ENCODE peak calls at places on chromosomes 13 and 19, in six cellular contexts. One of them, this sample, is unnamed.
A peak's percentile ranks its signal among the peaks of the same experiment; 100 is the strongest.

GRCh38 chr13:43698743-43699142 is 88.0 kb downstream of the ENOX1 start:
- DNase-seq in HEK293T: no peak
- DNase-seq in GM03348: peak; percentile 43
- DNase-seq in thoracic aorta: no peak
- DNase-seq in AG10803: peak; percentile 36
- DNase-seq in neural crest cell: no peak
- DNase-seq in this sample: peak; percentile 34

GRCh38 chr19:55099557-55100506 is 17.6 kb downstream of the PPP1R12C start:
- DNase-seq in HEK293T: no peak
- DNase-seq in GM03348: no peak
- DNase-seq in thoracic aorta: no peak
- DNase-seq in AG10803: no peak
- DNase-seq in neural crest cell: no peak
- DNase-seq in this sample: no peak

GRCh38 chr19:48858984-48859710 is 9.3 kb downstream of the PLEKHA4 start:
- DNase-seq in HEK293T: peak; percentile 21
- DNase-seq in GM03348: no peak
- DNase-seq in thoracic aorta: no peak
- DNase-seq in AG10803: no peak
- DNase-seq in neural crest cell: no peak
- DNase-seq in this sample: no peak

GRCh38 chr13:111330211-111330610 is 9.8 kb downstream of the TEX29 start:
- DNase-seq in HEK293T: no peak
- DNase-seq in GM03348: peak; percentile 2
- DNase-seq in thoracic aorta: no peak
- DNase-seq in AG10803: no peak
- DNase-seq in neural crest cell: no peak
- DNase-seq in this sample: no peak

GRCh38 chr19:55650602-55651230 is 2.7 kb downstream of the CCDC106 start:
- DNase-seq in HEK293T: no peak
- DNase-seq in GM03348: no peak
- DNase-seq in thoracic aorta: no peak
- DNase-seq in AG10803: no peak
- DNase-seq in neural crest cell: no peak
- DNase-seq in this sample: no peak

GRCh38 chr19:40576181-40576584 is 490 bp upstream of the SHKBP1 start:
- DNase-seq in HEK293T: peak; percentile 23
- DNase-seq in GM03348: no peak
- DNase-seq in thoracic aorta: no peak
- DNase-seq in AG10803: no peak
- DNase-seq in neural crest cell: no peak
- DNase-seq in this sample: no peak

GRCh38 chr19:17739121-17739875 is 12.0 kb upstream of the FCHO1 start:
- DNase-seq in HEK293T: no peak
- DNase-seq in GM03348: no peak
- DNase-seq in thoracic aorta: no peak
- DNase-seq in AG10803: no peak
- DNase-seq in neural crest cell: no peak
- DNase-seq in this sample: no peak

GRCh38 chr19:16588089-16588823 is 16.0 kb upstream of the SLC35E1 start:
- DNase-seq in HEK293T: no peak
- DNase-seq in GM03348: no peak
- DNase-seq in thoracic aorta: no peak
- DNase-seq in AG10803: no peak
- DNase-seq in neural crest cell: no peak
- DNase-seq in this sample: no peak

GRCh38 chr13:33279898-33280549 is 5.5 kb downstream of the STARD13 start:
- DNase-seq in HEK293T: no peak
- DNase-seq in GM03348: peak; percentile 27
- DNase-seq in thoracic aorta: no peak
- DNase-seq in AG10803: peak; percentile 76
- DNase-seq in neural crest cell: no peak
- DNase-seq in this sample: peak; percentile 96

GRCh38 chr19:46040952-46041500 is at the start of gene IGFL4:
- DNase-seq in HEK293T: peak; percentile 34
- DNase-seq in GM03348: no peak
- DNase-seq in thoracic aorta: no peak
- DNase-seq in AG10803: no peak
- DNase-seq in neural crest cell: no peak
- DNase-seq in this sample: no peak

GRCh38 chr13:40786568-40786996 is 2.8 kb upstream of the SLC25A15 start:
- DNase-seq in HEK293T: no peak
- DNase-seq in GM03348: no peak
- DNase-seq in thoracic aorta: no peak
- DNase-seq in AG10803: no peak
- DNase-seq in neural crest cell: no peak
- DNase-seq in this sample: peak; percentile 40

GRCh38 chr13:43316997-43317396 is 293.6 kb downstream of the DNAJC15 start:
- DNase-seq in HEK293T: no peak
- DNase-seq in GM03348: peak; percentile 66
- DNase-seq in thoracic aorta: no peak
- DNase-seq in AG10803: peak; percentile 65
- DNase-seq in neural crest cell: no peak
- DNase-seq in this sample: peak; percentile 78

GRCh38 chr13:39552233-39552632 is 50.8 kb downstream of the LHFPL6 start:
- DNase-seq in HEK293T: no peak
- DNase-seq in GM03348: no peak
- DNase-seq in thoracic aorta: no peak
- DNase-seq in AG10803: no peak
- DNase-seq in neural crest cell: no peak
- DNase-seq in this sample: no peak

GRCh38 chr13:79281335-79281734 is 124.7 kb downstream of the RBM26 start:
- DNase-seq in HEK293T: no peak
- DNase-seq in GM03348: no peak
- DNase-seq in thoracic aorta: no peak
- DNase-seq in AG10803: no peak
- DNase-seq in neural crest cell: no peak
- DNase-seq in this sample: no peak

GRCh38 chr13:51444922-51445321 is 7.9 kb downstream of the INTS6 start:
- DNase-seq in HEK293T: no peak
- DNase-seq in GM03348: peak; percentile 36
- DNase-seq in thoracic aorta: no peak
- DNase-seq in AG10803: peak; percentile 75
- DNase-seq in neural crest cell: no peak
- DNase-seq in this sample: no peak

GRCh38 chr13:78595458-78595818 is 7.9 kb downstream of the POU4F1 start:
- DNase-seq in HEK293T: no peak
- DNase-seq in GM03348: no peak
- DNase-seq in thoracic aorta: no peak
- DNase-seq in AG10803: no peak
- DNase-seq in neural crest cell: no peak
- DNase-seq in this sample: no peak

GRCh38 chr19:46461537-46461936 is 9.8 kb downstream of the PNMA8A start:
- DNase-seq in HEK293T: no peak
- DNase-seq in GM03348: no peak
- DNase-seq in thoracic aorta: no peak
- DNase-seq in AG10803: peak; percentile 32
- DNase-seq in neural crest cell: no peak
- DNase-seq in this sample: no peak

GRCh38 chr13:29956771-29957170 is 106.4 kb upstream of the UBL3 start:
- DNase-seq in HEK293T: no peak
- DNase-seq in GM03348: no peak
- DNase-seq in thoracic aorta: no peak
- DNase-seq in AG10803: no peak
- DNase-seq in neural crest cell: no peak
- DNase-seq in this sample: no peak

GRCh38 chr13:57633141-57633949 is 1.8 kb downstream of the PCDH17 start:
- DNase-seq in HEK293T: no peak
- DNase-seq in GM03348: no peak
- DNase-seq in thoracic aorta: no peak
- DNase-seq in AG10803: no peak
- DNase-seq in neural crest cell: peak; percentile 56
- DNase-seq in this sample: no peak

GRCh38 chr19:4089400-4089908 is 22.8 kb upstream of the ZBTB7A start:
- DNase-seq in HEK293T: no peak
- DNase-seq in GM03348: no peak
- DNase-seq in thoracic aorta: no peak
- DNase-seq in AG10803: no peak
- DNase-seq in neural crest cell: no peak
- DNase-seq in this sample: no peak

GRCh38 chr13:65378943-65379519 is 1851.1 kb downstream of the PCDH9 start:
- DNase-seq in HEK293T: peak; percentile 49
- DNase-seq in GM03348: no peak
- DNase-seq in thoracic aorta: no peak
- DNase-seq in AG10803: peak; percentile 1
- DNase-seq in neural crest cell: no peak
- DNase-seq in this sample: no peak

GRCh38 chr19:51807111-51807701 is 12.2 kb downstream of the FPR3 start:
- DNase-seq in HEK293T: no peak
- DNase-seq in GM03348: no peak
- DNase-seq in thoracic aorta: no peak
- DNase-seq in AG10803: peak; percentile 33
- DNase-seq in neural crest cell: no peak
- DNase-seq in this sample: no peak

GRCh38 chr19:55245236-55245904 is 13.4 kb downstream of the PPP6R1 start:
- DNase-seq in HEK293T: no peak
- DNase-seq in GM03348: no peak
- DNase-seq in thoracic aorta: no peak
- DNase-seq in AG10803: no peak
- DNase-seq in neural crest cell: no peak
- DNase-seq in this sample: no peak

GRCh38 chr19:42252365-42253244 is 2.3 kb downstream of the ERF start:
- DNase-seq in HEK293T: no peak
- DNase-seq in GM03348: peak; percentile 48
- DNase-seq in thoracic aorta: no peak
- DNase-seq in AG10803: peak; percentile 52
- DNase-seq in neural crest cell: peak; percentile 33
- DNase-seq in this sample: peak; percentile 45

GRCh38 chr13:77714119-77714755 is 16.8 kb downstream of the SLAIN1 start:
- DNase-seq in HEK293T: no peak
- DNase-seq in GM03348: no peak
- DNase-seq in thoracic aorta: no peak
- DNase-seq in AG10803: no peak
- DNase-seq in neural crest cell: no peak
- DNase-seq in this sample: no peak

GRCh38 chr13:40087021-40088002 is 431.9 kb downstream of the COG6 start:
- DNase-seq in HEK293T: no peak
- DNase-seq in GM03348: no peak
- DNase-seq in thoracic aorta: no peak
- DNase-seq in AG10803: no peak
- DNase-seq in neural crest cell: no peak
- DNase-seq in this sample: no peak

GRCh38 chr19:6700586-6701316 is 19.7 kb downstream of the C3 start:
- DNase-seq in HEK293T: no peak
- DNase-seq in GM03348: no peak
- DNase-seq in thoracic aorta: no peak
- DNase-seq in AG10803: no peak
- DNase-seq in neural crest cell: no peak
- DNase-seq in this sample: no peak

GRCh38 chr19:50067575-50067974 is 41.8 kb downstream of the ZNF473 start:
- DNase-seq in HEK293T: no peak
- DNase-seq in GM03348: no peak
- DNase-seq in thoracic aorta: no peak
- DNase-seq in AG10803: no peak
- DNase-seq in neural crest cell: no peak
- DNase-seq in this sample: no peak

GRCh38 chr19:58555920-58556632 is 1.2 kb upstream of the CHMP2A start:
- DNase-seq in HEK293T: no peak
- DNase-seq in GM03348: no peak
- DNase-seq in thoracic aorta: no peak
- DNase-seq in AG10803: no peak
- DNase-seq in neural crest cell: no peak
- DNase-seq in this sample: no peak

GRCh38 chr19:4867534-4868285 is at the start of gene PLIN3:
- DNase-seq in HEK293T: peak; percentile 100
- DNase-seq in GM03348: peak; percentile 100
- DNase-seq in thoracic aorta: peak; percentile 95
- DNase-seq in AG10803: peak; percentile 96
- DNase-seq in neural crest cell: peak; percentile 96
- DNase-seq in this sample: peak; percentile 80

GRCh38 chr19:18802354-18802753 is 11.2 kb upstream of the COMP start:
- DNase-seq in HEK293T: no peak
- DNase-seq in GM03348: no peak
- DNase-seq in thoracic aorta: no peak
- DNase-seq in AG10803: no peak
- DNase-seq in neural crest cell: no peak
- DNase-seq in this sample: no peak

GRCh38 chr13:80962855-80963254 is 621.9 kb upstream of the SPRY2 start:
- DNase-seq in HEK293T: peak; percentile 46
- DNase-seq in GM03348: no peak
- DNase-seq in thoracic aorta: no peak
- DNase-seq in AG10803: no peak
- DNase-seq in neural crest cell: no peak
- DNase-seq in this sample: peak; percentile 8

GRCh38 chr19:48489608-48490216 is 20.5 kb downstream of the CYTH2 start:
- DNase-seq in HEK293T: peak; percentile 77
- DNase-seq in GM03348: peak; percentile 86
- DNase-seq in thoracic aorta: no peak
- DNase-seq in AG10803: peak; percentile 34
- DNase-seq in neural crest cell: peak; percentile 85
- DNase-seq in this sample: peak; percentile 53

GRCh38 chr13:71871180-71871754 is 4.3 kb upstream of the DACH1 start:
- DNase-seq in HEK293T: no peak
- DNase-seq in GM03348: no peak
- DNase-seq in thoracic aorta: no peak
- DNase-seq in AG10803: no peak
- DNase-seq in neural crest cell: no peak
- DNase-seq in this sample: no peak

GRCh38 chr19:44113784-44114390 is 688 bp downstream of the ZNF225 start:
- DNase-seq in HEK293T: peak; percentile 9
- DNase-seq in GM03348: peak; percentile 33
- DNase-seq in thoracic aorta: no peak
- DNase-seq in AG10803: no peak
- DNase-seq in neural crest cell: no peak
- DNase-seq in this sample: no peak

GRCh38 chr19:45187421-45188100 is 9.0 kb downstream of the BLOC1S3 start:
- DNase-seq in HEK293T: peak; percentile 67
- DNase-seq in GM03348: no peak
- DNase-seq in thoracic aorta: no peak
- DNase-seq in AG10803: no peak
- DNase-seq in neural crest cell: no peak
- DNase-seq in this sample: no peak

GRCh38 chr19:45079063-45079910 is at the start of gene GEMIN7:
- DNase-seq in HEK293T: peak; percentile 86
- DNase-seq in GM03348: peak; percentile 93
- DNase-seq in thoracic aorta: no peak
- DNase-seq in AG10803: peak; percentile 67
- DNase-seq in neural crest cell: peak; percentile 83
- DNase-seq in this sample: peak; percentile 71

GRCh38 chr19:20079487-20079886 is 1.7 kb downstream of the ZNF90 start:
- DNase-seq in HEK293T: no peak
- DNase-seq in GM03348: no peak
- DNase-seq in thoracic aorta: no peak
- DNase-seq in AG10803: no peak
- DNase-seq in neural crest cell: no peak
- DNase-seq in this sample: no peak

This sample was measured in HT1080.